ENCODE peak calls at places on chromosomes 16 and 17, in seven cellular contexts. M is GM12878, E is HCT116, A is H1, Q is SK-N-SH, F is HepG2, W is K562. P is an unnamed sample.

GRCh38 chr17:10073905-10074304 is 124.5 kb downstream of the GAS7 start:
- DNase-seq in M (no peak), E (no peak), A (no peak), Q (no peak), F (no peak), W (no peak), P (no peak)

GRCh38 chr16:49534901-49535300 is 161.3 kb downstream of the C16orf78 start:
- DNase-seq in M (no peak), E (no peak), A (no peak), Q (no peak), F (no peak), W (no peak), P (no peak)

GRCh38 chr17:80453980-80454556 is 22.3 kb downstream of the NPTX1 start:
- DNase-seq in M (no peak), E (no peak), A (no peak), Q (no peak), F (peak; percentile 16), W (no peak), P (peak; percentile 49)

GRCh38 chr17:32960815-32961214 is 30.8 kb upstream of the SPACA3 start:
- DNase-seq in M (no peak), E (no peak), A (no peak), Q (no peak), F (no peak), W (no peak), P (no peak)

GRCh38 chr16:70612931-70613330 is 33.4 kb upstream of the IL34 start:
- DNase-seq in M (no peak), E (no peak), A (no peak), Q (no peak), F (no peak), W (no peak), P (no peak)

GRCh38 chr17:31842416-31843381 is 16.3 kb downstream of the COPRS start:
- DNase-seq in M (no peak), E (peak; percentile 27), A (peak; percentile 87), Q (peak; percentile 85), F (peak; percentile 62), W (peak; percentile 78), P (peak; percentile 59)

GRCh38 chr16:66693088-66693487 is 3.5 kb downstream of the CMTM4 start:
- DNase-seq in M (no peak), E (no peak), A (no peak), Q (no peak), F (no peak), W (no peak), P (no peak)

GRCh38 chr16:51132484-51132883 is 18.6 kb downstream of the SALL1 start:
- DNase-seq in M (no peak), E (no peak), A (no peak), Q (no peak), F (peak; percentile 56), W (no peak), P (no peak)

GRCh38 chr17:48520631-48521045 is 10.2 kb downstream of the HOXB1 start:
- DNase-seq in M (no peak), E (no peak), A (no peak), Q (no peak), F (no peak), W (no peak), P (no peak)

GRCh38 chr16:79261944-79262552 is 338.5 kb downstream of the MAF start:
- DNase-seq in M (no peak), E (no peak), A (no peak), Q (no peak), F (no peak), W (no peak), P (no peak)

GRCh38 chr16:85376292-85377095 is 236.6 kb upstream of the GSE1 start:
- DNase-seq in M (no peak), E (no peak), A (no peak), Q (peak; percentile 67), F (no peak), W (no peak), P (peak; percentile 93)

GRCh38 chr17:29615492-29616299 is 7.0 kb downstream of the CORO6 start:
- DNase-seq in M (no peak), E (no peak), A (peak; percentile 92), Q (peak; percentile 61), F (peak; percentile 72), W (peak; percentile 96), P (peak; percentile 91)

GRCh38 chr17:10748475-10749110 is 18.8 kb upstream of the TMEM220 start:
- DNase-seq in M (no peak), E (no peak), A (no peak), Q (peak; percentile 50), F (no peak), W (no peak), P (no peak)

GRCh38 chr16:83305092-83305491 is 502.7 kb upstream of the HSBP1 start:
- DNase-seq in M (no peak), E (no peak), A (no peak), Q (no peak), F (no peak), W (no peak), P (no peak)

GRCh38 chr16:64641343-64641742 is 480.5 kb downstream of the CDH11 start:
- DNase-seq in M (no peak), E (no peak), A (no peak), Q (no peak), F (no peak), W (no peak), P (no peak)

GRCh38 chr17:38415250-38416194 is 12.7 kb upstream of the ARHGAP23 start:
- DNase-seq in M (peak; percentile 11), E (peak; percentile 23), A (peak; percentile 86), Q (no peak), F (peak; percentile 59), W (no peak), P (peak; percentile 57)

GRCh38 chr16:27690604-27691003 is 140.7 kb downstream of the KATNIP start:
- DNase-seq in M (no peak), E (peak; percentile 21), A (peak; percentile 77), Q (no peak), F (peak; percentile 26), W (peak; percentile 71), P (no peak)
- TF ChIP-seq JUND in M (no peak), E (no peak), A (no peak), Q (no peak), F (no peak), W (peak; percentile 22), P (no peak)

GRCh38 chr17:77611791-77612466 is 346.6 kb upstream of the TNRC6C start:
- DNase-seq in M (no peak), E (no peak), A (no peak), Q (no peak), F (no peak), W (no peak), P (no peak)

GRCh38 chr17:77610980-77611641 is 347.4 kb upstream of the TNRC6C start:
- DNase-seq in M (no peak), E (no peak), A (no peak), Q (no peak), F (no peak), W (no peak), P (no peak)

GRCh38 chr17:77608431-77608830 is 350.1 kb upstream of the TNRC6C start:
- DNase-seq in M (no peak), E (no peak), A (peak; percentile 17), Q (peak; percentile 15), F (no peak), W (no peak), P (no peak)

GRCh38 chr17:77610518-77610893 is 348.0 kb upstream of the TNRC6C start:
- DNase-seq in M (no peak), E (no peak), A (peak; percentile 26), Q (no peak), F (no peak), W (no peak), P (no peak)

GRCh38 chr17:77609553-77610517 is 348.7 kb upstream of the TNRC6C start:
- DNase-seq in M (peak; percentile 43), E (no peak), A (peak; percentile 28), Q (no peak), F (peak; percentile 27), W (no peak), P (peak; percentile 24)
- TF ChIP-seq JUND in M (no peak), E (no peak), A (no peak), Q (no peak), F (no peak), W (no peak), P (no peak)

DNA sequence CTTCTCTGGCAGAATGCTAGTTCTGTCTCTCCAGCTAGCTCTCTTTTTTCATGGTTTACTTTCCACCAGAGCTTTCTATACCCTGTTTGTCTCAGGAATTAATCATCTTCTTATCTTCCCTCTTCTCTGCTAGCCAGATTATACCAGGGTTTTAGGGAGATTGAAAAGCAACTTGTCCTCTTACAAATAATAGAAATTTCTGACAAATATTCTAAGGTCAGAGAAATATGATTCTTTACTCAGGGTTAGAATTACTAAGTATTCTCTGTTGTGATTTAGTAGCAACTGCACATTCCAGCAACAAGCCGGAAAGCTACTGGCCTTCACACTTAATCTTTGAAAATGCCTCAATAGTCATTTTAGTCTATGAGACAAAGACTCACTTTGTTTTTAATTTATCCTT is 166.5 kb downstream of the TANC2 start:
- DNase-seq in M (no peak), E (no peak), A (no peak), Q (no peak), F (no peak), W (no peak), P (no peak)
- TF ChIP-seq JUND in M (no peak), E (no peak), A (no peak), Q (no peak), F (no peak), W (no peak), P (no peak)

GRCh38 chr17:61144876-61145564 is 254.6 kb upstream of the TBX2 start:
- DNase-seq in M (no peak), E (no peak), A (no peak), Q (peak; percentile 84), F (no peak), W (peak; percentile 21), P (no peak)
- TF ChIP-seq JUND in M (no peak), E (no peak), A (no peak), Q (peak; percentile 93), F (no peak), W (no peak), P (no peak)

GRCh38 chr16:75256059-75256870 is 4.8 kb upstream of the BCAR1 start:
- DNase-seq in M (no peak), E (no peak), A (no peak), Q (no peak), F (peak; percentile 88), W (peak; percentile 70), P (no peak)
- TF ChIP-seq JUND in M (no peak), E (no peak), A (no peak), Q (no peak), F (no peak), W (no peak), P (no peak)

GRCh38 chr16:81335669-81336068 is 20.9 kb downstream of the GAN start:
- DNase-seq in M (no peak), E (no peak), A (no peak), Q (no peak), F (no peak), W (no peak), P (no peak)
- TF ChIP-seq JUND in M (no peak), E (no peak), A (no peak), Q (no peak), F (no peak), W (no peak), P (no peak)

P was measured in T47D.